ENCODE peak calls at places on chromosomes 16 and 17, in nine cellular contexts. One of them, this sample, is unnamed.

GRCh38 chr17:58189436-58190146 is 2.9 kb upstream of the EPX start:
- DNase-seq in aorta: peak; percentile 86
- DNase-seq in neural progenitor cell: no peak
- DNase-seq in IMR-90: peak; percentile 81
- DNase-seq in esophagus squamous epithelium: no peak
- DNase-seq in CD4-positive, alpha-beta memory T cell: no peak
- DNase-seq in adrenal gland: peak; percentile 77
- DNase-seq in DND-41: no peak
- DNase-seq in CD4-positive, CD25-positive, alpha-beta regulatory T cell: no peak
- DNase-seq in this sample: no peak

GRCh38 chr17:48513097-48513496 is 17.7 kb downstream of the HOXB1 start:
- DNase-seq in aorta: no peak
- DNase-seq in neural progenitor cell: no peak
- DNase-seq in IMR-90: no peak
- DNase-seq in esophagus squamous epithelium: no peak
- DNase-seq in CD4-positive, alpha-beta memory T cell: no peak
- DNase-seq in adrenal gland: no peak
- DNase-seq in DND-41: peak; percentile 7
- DNase-seq in CD4-positive, CD25-positive, alpha-beta regulatory T cell: no peak
- DNase-seq in this sample: no peak

GRCh38 chr16:74034862-74035261 is 261.8 kb upstream of the PSMD7 start:
- DNase-seq in aorta: no peak
- DNase-seq in neural progenitor cell: peak; percentile 66
- DNase-seq in IMR-90: peak; percentile 11
- DNase-seq in esophagus squamous epithelium: no peak
- DNase-seq in CD4-positive, alpha-beta memory T cell: no peak
- DNase-seq in adrenal gland: no peak
- DNase-seq in DND-41: peak; percentile 47
- DNase-seq in CD4-positive, CD25-positive, alpha-beta regulatory T cell: no peak
- DNase-seq in this sample: no peak

GRCh38 chr17:73787721-73788051 is 143.4 kb upstream of the SDK2 start:
- DNase-seq in aorta: no peak
- DNase-seq in neural progenitor cell: peak; percentile 63
- DNase-seq in IMR-90: no peak
- DNase-seq in esophagus squamous epithelium: no peak
- DNase-seq in CD4-positive, alpha-beta memory T cell: no peak
- DNase-seq in adrenal gland: no peak
- DNase-seq in DND-41: no peak
- DNase-seq in CD4-positive, CD25-positive, alpha-beta regulatory T cell: no peak
- DNase-seq in this sample: no peak

GRCh38 chr16:68704232-68704867 is 32.7 kb upstream of the CDH1 start:
- DNase-seq in aorta: no peak
- DNase-seq in neural progenitor cell: peak; percentile 87
- DNase-seq in IMR-90: peak; percentile 48
- DNase-seq in esophagus squamous epithelium: no peak
- DNase-seq in CD4-positive, alpha-beta memory T cell: peak; percentile 18
- DNase-seq in adrenal gland: peak; percentile 72
- DNase-seq in DND-41: peak; percentile 67
- DNase-seq in CD4-positive, CD25-positive, alpha-beta regulatory T cell: peak; percentile 23
- DNase-seq in this sample: peak; percentile 5

GRCh38 chr16:16045879-16046278 is 96.5 kb downstream of the ABCC1 start:
- DNase-seq in aorta: no peak
- DNase-seq in neural progenitor cell: peak; percentile 68
- DNase-seq in IMR-90: no peak
- DNase-seq in esophagus squamous epithelium: no peak
- DNase-seq in CD4-positive, alpha-beta memory T cell: no peak
- DNase-seq in adrenal gland: no peak
- DNase-seq in DND-41: no peak
- DNase-seq in CD4-positive, CD25-positive, alpha-beta regulatory T cell: no peak
- DNase-seq in this sample: no peak

GRCh38 chr16:89729863-89730574 is 8.7 kb downstream of the ZNF276 start:
- DNase-seq in aorta: no peak
- DNase-seq in neural progenitor cell: no peak
- DNase-seq in IMR-90: no peak
- DNase-seq in esophagus squamous epithelium: no peak
- DNase-seq in CD4-positive, alpha-beta memory T cell: no peak
- DNase-seq in adrenal gland: no peak
- DNase-seq in DND-41: no peak
- DNase-seq in CD4-positive, CD25-positive, alpha-beta regulatory T cell: no peak
- DNase-seq in this sample: no peak

GRCh38 chr17:67322039-67322787 is 44.2 kb downstream of the PSMD12 start:
- DNase-seq in aorta: no peak
- DNase-seq in neural progenitor cell: peak; percentile 81
- DNase-seq in IMR-90: no peak
- DNase-seq in esophagus squamous epithelium: no peak
- DNase-seq in CD4-positive, alpha-beta memory T cell: no peak
- DNase-seq in adrenal gland: no peak
- DNase-seq in DND-41: no peak
- DNase-seq in CD4-positive, CD25-positive, alpha-beta regulatory T cell: no peak
- DNase-seq in this sample: no peak

GRCh38 chr17:4806770-4807533 is at the start of gene PLD2:
- DNase-seq in aorta: peak; percentile 94
- DNase-seq in neural progenitor cell: peak; percentile 96
- DNase-seq in IMR-90: peak; percentile 67
- DNase-seq in esophagus squamous epithelium: peak; percentile 28
- DNase-seq in CD4-positive, alpha-beta memory T cell: peak; percentile 85
- DNase-seq in adrenal gland: peak; percentile 90
- DNase-seq in DND-41: peak; percentile 89
- DNase-seq in CD4-positive, CD25-positive, alpha-beta regulatory T cell: peak; percentile 85
- DNase-seq in this sample: peak; percentile 79

GRCh38 chr17:8997994-8998628 is 23.2 kb upstream of the NTN1 start:
- DNase-seq in aorta: peak; percentile 85
- DNase-seq in neural progenitor cell: peak; percentile 76
- DNase-seq in IMR-90: peak; percentile 27
- DNase-seq in esophagus squamous epithelium: no peak
- DNase-seq in CD4-positive, alpha-beta memory T cell: peak; percentile 75
- DNase-seq in adrenal gland: peak; percentile 38
- DNase-seq in DND-41: peak; percentile 83
- DNase-seq in CD4-positive, CD25-positive, alpha-beta regulatory T cell: peak; percentile 64
- DNase-seq in this sample: peak; percentile 59

GRCh38 chr16:88596477-88596876 is 26.3 kb downstream of the ZC3H18 start:
- DNase-seq in aorta: no peak
- DNase-seq in neural progenitor cell: no peak
- DNase-seq in IMR-90: no peak
- DNase-seq in esophagus squamous epithelium: no peak
- DNase-seq in CD4-positive, alpha-beta memory T cell: no peak
- DNase-seq in adrenal gland: no peak
- DNase-seq in DND-41: no peak
- DNase-seq in CD4-positive, CD25-positive, alpha-beta regulatory T cell: no peak
- DNase-seq in this sample: no peak

DNA sequence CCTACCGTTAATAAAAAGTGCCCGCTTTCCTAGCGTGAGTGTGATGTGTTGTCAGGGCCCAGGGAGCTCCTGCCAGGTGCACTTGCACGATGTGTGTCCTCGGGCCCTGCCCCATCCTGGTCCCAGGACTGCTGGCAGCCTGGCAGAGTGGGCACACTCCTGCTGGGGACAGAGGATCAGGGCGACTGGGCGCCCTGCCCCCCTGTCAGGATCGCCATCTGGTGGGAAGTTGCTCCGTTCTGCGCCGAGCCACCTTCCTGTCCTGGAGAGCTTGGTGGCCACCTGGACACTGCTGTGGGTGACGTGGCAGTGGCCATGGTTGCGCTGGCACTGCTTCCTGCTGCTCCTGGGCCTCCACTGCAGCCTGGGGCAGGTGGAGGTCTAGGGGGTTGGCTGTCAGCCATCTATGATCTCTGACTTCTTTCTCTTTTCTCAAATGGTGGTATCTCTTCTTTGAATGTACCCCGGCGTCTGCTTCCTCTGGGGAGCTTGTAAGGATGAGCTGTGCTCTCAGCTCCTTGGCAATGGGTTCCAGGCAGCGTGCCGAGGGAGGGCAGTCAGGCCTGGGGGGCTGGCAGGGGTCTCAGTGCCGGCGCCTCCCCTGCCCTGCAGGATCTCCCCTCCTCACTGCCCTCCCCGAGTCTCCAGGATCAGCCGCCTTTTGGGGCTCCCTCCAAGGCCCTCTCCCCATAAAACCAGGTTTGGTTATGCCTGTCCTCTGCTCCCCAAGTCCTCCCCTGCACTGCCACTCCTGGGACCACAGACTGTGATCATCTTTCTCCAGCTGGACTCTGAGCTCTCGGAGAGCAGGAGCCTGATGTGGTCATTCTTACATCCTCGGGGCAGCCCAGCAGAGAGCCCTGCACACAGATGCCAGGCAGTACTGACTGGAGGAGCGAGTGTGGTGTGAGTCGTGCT is 76.9 kb downstream of the AMFR start:
- DNase-seq in aorta: peak; percentile 65
- DNase-seq in neural progenitor cell: no peak
- DNase-seq in IMR-90: peak; percentile 37
- DNase-seq in esophagus squamous epithelium: no peak
- DNase-seq in CD4-positive, alpha-beta memory T cell: no peak
- DNase-seq in adrenal gland: no peak
- DNase-seq in DND-41: no peak
- DNase-seq in CD4-positive, CD25-positive, alpha-beta regulatory T cell: no peak
- DNase-seq in this sample: no peak
- H3K4me3 ChIP-seq in aorta: no peak overlapping the region
- H3K4me3 ChIP-seq in neural progenitor cell: no peak overlapping the region
- H3K4me3 ChIP-seq in IMR-90: no peak overlapping the region
- H3K4me3 ChIP-seq in esophagus squamous epithelium: no peak overlapping the region
- H3K4me3 ChIP-seq in CD4-positive, alpha-beta memory T cell: no peak overlapping the region
- H3K4me3 ChIP-seq in adrenal gland: no peak overlapping the region
- H3K4me3 ChIP-seq in DND-41: no peak overlapping the region
- H3K4me3 ChIP-seq in CD4-positive, CD25-positive, alpha-beta regulatory T cell: no peak overlapping the region
- H3K4me3 ChIP-seq in this sample: no peak overlapping the region

DNA sequence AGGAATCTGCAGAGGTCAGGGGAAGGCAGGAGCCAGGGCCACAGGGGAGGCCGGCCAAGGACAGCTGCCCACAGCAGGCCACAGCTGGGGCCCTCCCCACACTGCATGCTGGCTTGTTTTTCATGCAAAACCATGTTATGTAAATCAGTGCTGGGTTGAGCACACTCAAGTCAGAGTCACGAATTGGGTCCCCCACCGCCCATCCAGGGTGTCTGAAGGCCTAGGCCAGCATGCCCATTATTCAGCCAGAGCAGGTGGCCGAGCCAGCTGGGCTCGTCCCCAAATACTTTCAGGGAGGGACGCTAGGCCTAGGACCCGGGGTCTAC is 51.2 kb upstream of the TOB1 start:
- DNase-seq in aorta: no peak
- DNase-seq in neural progenitor cell: peak; percentile 21
- DNase-seq in IMR-90: no peak
- DNase-seq in esophagus squamous epithelium: no peak
- DNase-seq in CD4-positive, alpha-beta memory T cell: no peak
- DNase-seq in adrenal gland: no peak
- DNase-seq in DND-41: no peak
- DNase-seq in CD4-positive, CD25-positive, alpha-beta regulatory T cell: no peak
- DNase-seq in this sample: no peak
- H3K27ac ChIP-seq in aorta: no peak overlapping the region
- H3K27ac ChIP-seq in neural progenitor cell: no peak overlapping the region
- H3K27ac ChIP-seq in IMR-90: no peak overlapping the region
- H3K27ac ChIP-seq in esophagus squamous epithelium: peak overlapping the region; percentile 84
- H3K27ac ChIP-seq in CD4-positive, alpha-beta memory T cell: no peak overlapping the region
- H3K27ac ChIP-seq in adrenal gland: no peak overlapping the region
- H3K27ac ChIP-seq in DND-41: no peak overlapping the region
- H3K27ac ChIP-seq in CD4-positive, CD25-positive, alpha-beta regulatory T cell: peak overlapping the region; percentile 82
- H3K27ac ChIP-seq in this sample: no peak overlapping the region

DNA sequence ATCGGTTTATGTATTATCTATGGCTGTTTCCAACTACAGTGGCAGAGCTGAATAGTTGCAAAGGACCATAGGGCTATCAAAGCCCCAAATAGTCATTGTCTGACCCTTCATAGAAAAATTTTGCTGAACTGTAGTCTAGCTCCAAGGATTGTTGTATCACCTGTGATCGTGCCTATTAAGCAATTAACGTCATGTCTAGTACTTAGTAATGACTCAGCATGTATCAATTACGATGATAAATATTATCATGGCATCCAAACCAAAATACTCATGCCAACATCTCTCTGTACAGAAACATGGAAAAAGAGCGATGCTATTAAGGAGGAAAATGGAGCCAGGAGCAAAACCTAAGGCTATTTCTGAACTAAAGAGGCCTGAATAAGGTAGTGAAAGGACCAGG is 165.5 kb downstream of the IRX3 start:
- DNase-seq in aorta: no peak
- DNase-seq in neural progenitor cell: no peak
- DNase-seq in IMR-90: no peak
- DNase-seq in esophagus squamous epithelium: no peak
- DNase-seq in CD4-positive, alpha-beta memory T cell: no peak
- DNase-seq in adrenal gland: no peak
- DNase-seq in DND-41: no peak
- DNase-seq in CD4-positive, CD25-positive, alpha-beta regulatory T cell: no peak
- DNase-seq in this sample: no peak
- H3K4me3 ChIP-seq in aorta: no peak overlapping the region
- H3K4me3 ChIP-seq in neural progenitor cell: no peak overlapping the region
- H3K4me3 ChIP-seq in IMR-90: no peak overlapping the region
- H3K4me3 ChIP-seq in esophagus squamous epithelium: no peak overlapping the region
- H3K4me3 ChIP-seq in CD4-positive, alpha-beta memory T cell: no peak overlapping the region
- H3K4me3 ChIP-seq in adrenal gland: no peak overlapping the region
- H3K4me3 ChIP-seq in DND-41: no peak overlapping the region
- H3K4me3 ChIP-seq in CD4-positive, CD25-positive, alpha-beta regulatory T cell: no peak overlapping the region
- H3K4me3 ChIP-seq in this sample: no peak overlapping the region

GRCh38 chr17:33126086-33126485 is 134.4 kb downstream of the SPACA3 start:
- DNase-seq in aorta: no peak
- DNase-seq in neural progenitor cell: no peak
- DNase-seq in IMR-90: no peak
- DNase-seq in esophagus squamous epithelium: no peak
- DNase-seq in CD4-positive, alpha-beta memory T cell: no peak
- DNase-seq in adrenal gland: no peak
- DNase-seq in DND-41: no peak
- DNase-seq in CD4-positive, CD25-positive, alpha-beta regulatory T cell: no peak
- DNase-seq in this sample: no peak

GRCh38 chr17:33125552-33125950 is 133.9 kb downstream of the SPACA3 start:
- DNase-seq in aorta: no peak
- DNase-seq in neural progenitor cell: no peak
- DNase-seq in IMR-90: no peak
- DNase-seq in esophagus squamous epithelium: no peak
- DNase-seq in CD4-positive, alpha-beta memory T cell: no peak
- DNase-seq in adrenal gland: no peak
- DNase-seq in DND-41: no peak
- DNase-seq in CD4-positive, CD25-positive, alpha-beta regulatory T cell: no peak
- DNase-seq in this sample: no peak

GRCh38 chr17:33124185-33124584 is 132.5 kb downstream of the SPACA3 start:
- DNase-seq in aorta: no peak
- DNase-seq in neural progenitor cell: no peak
- DNase-seq in IMR-90: no peak
- DNase-seq in esophagus squamous epithelium: no peak
- DNase-seq in CD4-positive, alpha-beta memory T cell: no peak
- DNase-seq in adrenal gland: no peak
- DNase-seq in DND-41: no peak
- DNase-seq in CD4-positive, CD25-positive, alpha-beta regulatory T cell: no peak
- DNase-seq in this sample: no peak

GRCh38 chr17:33124871-33125551 is 133.4 kb downstream of the SPACA3 start:
- DNase-seq in aorta: no peak
- DNase-seq in neural progenitor cell: no peak
- DNase-seq in IMR-90: no peak
- DNase-seq in esophagus squamous epithelium: no peak
- DNase-seq in CD4-positive, alpha-beta memory T cell: no peak
- DNase-seq in adrenal gland: no peak
- DNase-seq in DND-41: no peak
- DNase-seq in CD4-positive, CD25-positive, alpha-beta regulatory T cell: no peak
- DNase-seq in this sample: no peak

DNA sequence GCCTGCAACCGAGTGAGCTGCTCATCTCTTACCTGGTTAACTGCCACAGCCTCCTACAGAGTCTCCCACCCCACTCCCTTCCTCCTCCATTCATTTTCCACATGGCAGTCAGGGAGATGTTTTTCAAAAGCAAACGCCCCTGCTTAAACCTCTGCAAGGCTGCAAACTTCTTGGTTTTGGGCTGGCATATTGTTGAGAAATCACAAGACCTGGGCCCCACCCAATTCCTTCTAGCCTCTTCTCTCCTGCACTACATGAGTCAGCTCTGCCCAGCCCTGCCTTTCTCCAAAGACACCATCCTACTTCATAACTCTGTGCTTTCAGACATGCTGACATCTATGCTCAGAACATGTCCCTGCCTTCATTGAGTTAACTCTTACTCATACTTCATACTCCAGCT is 136.1 kb downstream of the SPACA3 start:
- DNase-seq in aorta: no peak
- DNase-seq in neural progenitor cell: no peak
- DNase-seq in IMR-90: no peak
- DNase-seq in esophagus squamous epithelium: no peak
- DNase-seq in CD4-positive, alpha-beta memory T cell: no peak
- DNase-seq in adrenal gland: no peak
- DNase-seq in DND-41: no peak
- DNase-seq in CD4-positive, CD25-positive, alpha-beta regulatory T cell: no peak
- DNase-seq in this sample: no peak
- H3K27ac ChIP-seq in aorta: no peak overlapping the region
- H3K27ac ChIP-seq in neural progenitor cell: no peak overlapping the region
- H3K27ac ChIP-seq in IMR-90: no peak overlapping the region
- H3K27ac ChIP-seq in esophagus squamous epithelium: no peak overlapping the region
- H3K27ac ChIP-seq in CD4-positive, alpha-beta memory T cell: no peak overlapping the region
- H3K27ac ChIP-seq in adrenal gland: no peak overlapping the region
- H3K27ac ChIP-seq in DND-41: no peak overlapping the region
- H3K27ac ChIP-seq in CD4-positive, CD25-positive, alpha-beta regulatory T cell: no peak overlapping the region
- H3K27ac ChIP-seq in this sample: no peak overlapping the region

This sample was measured in effector memory CD4-positive, alpha-beta T cell.